ENCODE peak calls at places on chromosomes 12 and 14, in seven cellular contexts. L, D, W, K, G, F and X are unnamed samples.

GRCh38 chr14:90452366-90452765 is 55.5 kb downstream of the CALM1 start:
- DNase-seq in L (no peak), F (no peak), G (no peak), W (no peak), D (no peak), K (no peak), X (no peak)

GRCh38 chr14:36942522-36943245 is 229.7 kb downstream of the SLC25A21 start:
- DNase-seq in L (no peak), G (no peak), D (peak), F (peak), W (no peak), K (no peak), X (no peak)

GRCh38 chr14:102805454-102805891 is 28.2 kb downstream of the TRAF3 start:
- DNase-seq in K (peak), D (peak), W (no peak), F (peak), G (no peak), L (no peak), X (no peak)

GRCh38 chr14:65414961-65415589 is 2.5 kb downstream of the FUT8 start:
- DNase-seq in D (peak), L (no peak), F (peak), W (no peak), K (peak), G (no peak), X (no peak)

GRCh38 chr12:121789800-121790748 is 3.4 kb downstream of the RHOF start:
- DNase-seq in D (peak), K (peak), W (no peak), F (no peak), G (peak), L (peak), X (no peak)

GRCh38 chr12:1580526-1580925 is 13.9 kb downstream of the FBXL14 start:
- DNase-seq in W (no peak), D (no peak), G (no peak), F (no peak), L (no peak), K (no peak), X (no peak)

GRCh38 chr14:64671591-64671990 is 32.6 kb upstream of the PLEKHG3 start:
- DNase-seq in D (peak), G (no peak), L (no peak), K (peak), W (no peak), F (peak), X (no peak)

GRCh38 chr12:78121969-78122610 is 291.4 kb downstream of the NAV3 start:
- DNase-seq in G (no peak), W (no peak), D (peak), F (no peak), L (peak), K (no peak), X (no peak)

GRCh38 chr12:14873440-14874185 is 12.0 kb downstream of the MGP start:
- DNase-seq in W (no peak), G (no peak), D (no peak), L (no peak), K (no peak), F (no peak), X (no peak)

GRCh38 chr12:48788852-48789775 is at the start of gene ADCY6:
- DNase-seq in L (peak), F (peak), D (peak), G (peak), K (peak), W (peak), X (no peak)

GRCh38 chr14:79016828-79017505 is 846.8 kb downstream of the NRXN3 start:
- DNase-seq in D (peak), G (no peak), L (no peak), F (peak), K (peak), W (no peak), X (peak)

GRCh38 chr12:76240281-76240680 is 107.9 kb downstream of the BBS10 start:
- DNase-seq in G (no peak), L (no peak), K (no peak), F (no peak), D (peak), W (no peak), X (no peak)

GRCh38 chr12:66087365-66087943 is 43.1 kb downstream of the LLPH start:
- DNase-seq in L (peak), K (peak), W (no peak), G (no peak), D (peak), F (peak), X (no peak)

GRCh38 chr12:79935624-79936040 is 735 bp upstream of the PPP1R12A start:
- DNase-seq in L (no peak), G (no peak), K (peak), D (peak), W (peak), F (no peak), X (no peak)

GRCh38 chr14:105021656-105022275 is 883 bp upstream of the CDCA4 start:
- DNase-seq in K (peak), L (no peak), W (peak), F (peak), D (peak), G (peak), X (no peak)

GRCh38 chr12:96442906-96443305 is 42.7 kb upstream of the CDK17 start:
- DNase-seq in D (no peak), L (no peak), W (no peak), K (no peak), F (no peak), G (no peak), X (no peak)

GRCh38 chr12:51246254-51246853 is 7.7 kb downstream of the DAZAP2 start:
- DNase-seq in L (no peak), W (no peak), K (no peak), F (peak), G (no peak), D (peak), X (no peak)

GRCh38 chr14:105201928-105202513 is 20.9 kb upstream of the NUDT14 start:
- DNase-seq in F (no peak), K (no peak), L (no peak), W (no peak), D (no peak), G (no peak), X (no peak)

GRCh38 chr12:108131657-108132126 is 2.6 kb downstream of the WSCD2 start:
- DNase-seq in W (no peak), K (no peak), D (no peak), G (no peak), F (no peak), L (no peak), X (no peak)

GRCh38 chr12:91577586-91578539 is 395.2 kb upstream of the DCN start:
- DNase-seq in F (peak), D (peak), K (peak), W (no peak), L (no peak), G (no peak), X (no peak)

GRCh38 chr12:32505067-32505466 is 105.7 kb downstream of the FGD4 start:
- DNase-seq in G (no peak), K (no peak), L (no peak), W (no peak), D (no peak), F (no peak), X (no peak)